ENCODE peak calls at places on chromosomes 1 and 21, in seven cellular contexts. F is HCT116, K is PC-3, Q is GM23338, V is hepatocyte, R is OCI-LY7, I is MM.1S. U is an unnamed sample.

GRCh38 chr1:226784081-226785049 is 45.3 kb upstream of the ITPKB start:
- DNase-seq in F (no peak), K (peak), Q (no peak), V (no peak), R (no peak), I (no peak), U (peak)

GRCh38 chr1:204924013-204924759 is 53.5 kb downstream of the NFASC start:
- DNase-seq in F (no peak), K (peak), Q (peak), V (peak), R (no peak), I (no peak), U (peak)

GRCh38 chr1:19445417-19446342 is 39.7 kb downstream of the CAPZB start:
- DNase-seq in F (no peak), K (no peak), Q (peak), V (peak), R (peak), I (no peak), U (peak)

GRCh38 chr1:62417351-62417999 is 19.4 kb upstream of the USP1 start:
- DNase-seq in F (no peak), K (no peak), Q (no peak), V (no peak), R (no peak), I (no peak), U (no peak)

GRCh38 chr1:150165622-150166612 is 16.2 kb downstream of the PLEKHO1 start:
- DNase-seq in F (peak), K (peak), Q (peak), V (peak), R (peak), I (peak), U (peak)

GRCh38 chr21:43718872-43719747 is at the start of gene PDXK:
- DNase-seq in F (peak), K (peak), Q (peak), V (peak), R (peak), I (peak), U (peak)

GRCh38 chr1:153583976-153584375 is 18.3 kb upstream of the S100A2 start:
- DNase-seq in F (no peak), K (no peak), Q (no peak), V (no peak), R (no peak), I (no peak), U (no peak)

GRCh38 chr1:160261526-160261877 is 847 bp downstream of the DCAF8 start:
- DNase-seq in F (no peak), K (peak), Q (peak), V (peak), R (peak), I (peak), U (peak)

GRCh38 chr1:202807367-202807925 is 775 bp downstream of the KDM5B start:
- DNase-seq in F (no peak), K (no peak), Q (peak), V (peak), R (no peak), I (no peak), U (peak)

GRCh38 chr1:172338295-172338735 is 82.2 kb upstream of the C1orf105 start:
- DNase-seq in F (no peak), K (no peak), Q (no peak), V (no peak), R (no peak), I (no peak), U (no peak)

GRCh38 chr1:92711473-92712165 is 73.3 kb downstream of the EVI5 start:
- DNase-seq in F (no peak), K (no peak), Q (no peak), V (peak), R (no peak), I (no peak), U (no peak)

DNA sequence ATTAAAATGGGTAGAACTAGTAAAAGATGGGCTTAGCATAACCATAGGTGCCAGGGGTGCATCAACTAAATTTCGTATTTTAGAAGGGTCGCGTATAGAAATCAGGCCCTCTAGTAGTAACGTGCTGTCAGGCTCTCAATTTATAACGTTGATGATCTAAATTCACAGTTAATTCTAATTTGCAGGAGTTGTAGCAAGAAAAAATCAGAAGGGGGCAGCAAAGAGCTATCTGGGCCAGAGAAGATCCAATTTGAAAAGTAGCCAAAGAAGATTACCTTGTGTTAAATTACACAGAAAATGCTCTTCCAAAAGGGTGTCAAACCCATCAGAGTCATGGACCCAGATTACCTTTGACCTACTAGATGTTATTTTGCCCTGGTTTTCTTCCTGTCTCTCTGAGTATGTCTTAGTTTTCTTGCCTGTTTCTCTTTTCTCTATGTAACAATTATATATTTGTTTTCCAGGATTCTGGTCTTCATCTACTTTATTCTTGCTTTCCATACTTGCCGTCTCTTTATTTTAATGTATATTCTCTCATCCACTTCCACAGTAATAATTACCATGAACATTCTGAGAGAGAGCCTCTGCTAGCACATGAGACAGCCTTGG is 1030.9 kb downstream of the AMY1C start:
- DNase-seq in F (no peak), K (peak), Q (peak), V (peak), R (peak), I (peak), U (peak)
- TF ChIP-seq CTCF in F (peak), K (peak), Q (peak), V (peak), R (peak), I (peak), U (peak)

GRCh38 chr1:240559781-240560180 is 52.2 kb downstream of the GREM2 start:
- DNase-seq in F (no peak), K (no peak), Q (no peak), V (no peak), R (no peak), I (no peak), U (no peak)

DNA sequence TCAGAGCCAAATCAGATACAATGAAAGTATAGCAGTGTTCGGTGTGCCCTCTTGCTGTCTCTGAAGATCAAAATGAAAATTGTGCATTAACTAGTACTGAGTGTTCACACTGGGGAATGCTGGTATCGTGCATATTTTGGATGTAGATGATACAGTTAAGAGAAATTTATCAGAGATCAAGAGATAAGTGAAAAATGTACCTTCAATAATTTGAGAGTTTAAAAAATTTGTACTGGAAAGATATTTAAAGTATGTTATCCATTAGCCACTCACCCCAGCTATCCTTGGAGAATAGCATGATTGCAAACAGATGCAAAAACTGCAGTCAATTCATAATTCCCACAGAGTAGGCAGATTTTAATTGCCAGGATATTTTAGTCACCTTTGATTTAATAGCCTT is 56.4 kb downstream of the GREM2 start:
- DNase-seq in F (no peak), K (no peak), Q (no peak), V (no peak), R (no peak), I (no peak), U (no peak)
- TF ChIP-seq EZH2phosphoT487 in F (no peak), K (no peak), Q (no peak), V (no peak), R (no peak), I (no peak), U (no peak)

GRCh38 chr1:228463009-228463558 is 24.1 kb upstream of the RNF187 start:
- DNase-seq in F (no peak), K (no peak), Q (no peak), V (no peak), R (no peak), I (no peak), U (no peak)

GRCh38 chr1:228465134-228465533 is 22.0 kb upstream of the RNF187 start:
- DNase-seq in F (no peak), K (no peak), Q (peak), V (no peak), R (peak), I (no peak), U (peak)

GRCh38 chr1:228465571-228466146 is 21.5 kb upstream of the RNF187 start:
- DNase-seq in F (no peak), K (no peak), Q (no peak), V (no peak), R (peak), I (peak), U (no peak)

GRCh38 chr1:228463559-228464455 is 23.4 kb upstream of the RNF187 start:
- DNase-seq in F (peak), K (no peak), Q (peak), V (peak), R (peak), I (peak), U (peak)

DNA sequence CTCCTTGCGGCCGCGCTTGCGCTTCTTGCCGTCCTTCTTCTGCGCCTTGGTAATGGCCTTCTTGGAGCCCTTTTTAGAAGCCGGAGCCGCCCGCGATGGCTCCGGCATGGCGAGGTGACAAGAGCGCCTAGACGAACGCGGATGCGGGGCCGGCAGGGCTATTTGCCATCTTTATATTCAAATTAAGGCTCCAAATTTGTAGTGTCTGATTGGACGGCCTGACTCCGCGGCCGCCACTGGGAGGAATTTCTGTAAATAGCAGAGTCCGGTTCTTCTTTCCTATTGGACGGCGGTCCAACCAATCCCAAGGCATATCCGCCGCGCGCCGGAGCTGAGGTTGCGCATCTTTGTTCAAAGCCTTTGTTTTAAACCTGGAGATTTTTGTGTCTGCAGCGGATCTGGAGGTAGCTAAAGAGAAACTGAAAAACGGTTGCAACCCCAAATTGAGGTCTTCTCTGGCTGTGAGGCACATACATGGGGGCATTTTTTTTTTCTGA is 22.6 kb upstream of the RNF187 start:
- DNase-seq in F (no peak), K (no peak), Q (peak), V (peak), R (peak), I (peak), U (peak)
- H3K27ac ChIP-seq in F (no peak), K (no peak), Q (no peak), V (peak), R (peak), I (peak), U (no peak)

GRCh38 chr1:233238884-233239432 is 56.6 kb downstream of the PCNX2 start:
- DNase-seq in F (no peak), K (no peak), Q (no peak), V (peak), R (no peak), I (no peak), U (no peak)
- TF ChIP-seq CTCF in F (no peak), K (no peak), Q (no peak), V (peak), R (no peak), I (no peak), U (no peak)

DNA sequence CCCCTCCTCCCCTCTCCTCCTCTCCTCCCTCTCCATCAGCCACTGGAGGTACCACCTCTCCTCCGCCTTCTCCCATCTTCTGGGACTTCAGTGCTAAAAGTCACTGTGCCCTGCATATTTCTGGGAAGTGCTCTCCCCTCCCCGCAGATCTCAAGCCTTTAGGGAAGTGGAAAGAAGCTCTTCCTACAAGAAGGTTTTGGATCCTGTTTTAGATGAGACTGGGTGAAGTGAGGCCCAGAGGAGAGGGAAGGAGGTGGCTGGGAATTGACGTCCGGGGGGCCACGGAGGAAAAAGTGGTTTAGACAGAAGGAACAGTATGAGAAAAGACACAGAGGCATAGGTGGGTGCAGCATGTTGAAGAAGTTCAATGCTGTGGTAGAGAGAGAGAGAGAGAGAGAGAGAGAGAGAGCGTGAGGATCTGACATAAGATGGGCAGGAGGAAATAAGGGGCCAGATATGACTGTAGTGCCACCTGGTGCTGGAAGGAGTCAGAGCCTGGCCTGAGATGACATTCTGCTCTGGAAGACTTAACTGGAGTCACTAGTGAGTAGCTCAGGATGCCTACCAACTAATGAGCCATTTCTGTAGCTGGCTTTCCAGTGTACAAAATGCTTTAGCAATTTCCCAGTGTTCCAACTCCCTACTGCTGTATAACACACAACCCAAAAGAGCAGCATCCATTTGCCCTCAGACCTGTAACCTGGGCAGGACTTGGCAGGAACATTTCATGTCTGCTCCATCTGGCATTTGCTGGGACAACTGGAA is 16.7 kb upstream of the ZSCAN20 start:
- DNase-seq in F (peak), K (peak), Q (peak), V (peak), R (peak), I (peak), U (peak)
- TF ChIP-seq EZH2phosphoT487 in F (no peak), K (no peak), Q (no peak), V (no peak), R (no peak), I (no peak), U (no peak)

U was measured in neural progenitor cell.